ENCODE peak calls at places on chromosomes 13 and 19, in nine cellular contexts. M is activated T-helper 1 cell treated with anti-CD3 and anti-CD28 coated beads, Interleukin-2, amount 50 U/mL, for 16 hours; Z is NCI-H1417; H is posterior cingulate gyrus; U is stimulated activated CD4-positive, alpha-beta T cell treated with anti-CD3 and anti-CD28 coated beads, Interleukin-2, amount 100 ng/mL, for 48 hours; N is epithelial cell of esophagus; K is NCI-H1105; B is mesothelial cell of epicardium; J is activated CD4-positive, CD25-positive, alpha-beta regulatory T cell treated with anti-CD3 and anti-CD28 coated beads, Interleukin-2, amount 50 U/mL, for 16 hours. L is an unnamed sample.
A peak's percentile ranks its signal among the peaks of the same experiment; 100 is the strongest.

GRCh38 chr13:85108356-85108755 is 690.9 kb downstream of the SLITRK6 start:
- DNase-seq in N (peak; percentile 94), J (no peak), M (no peak), Z (peak; percentile 8), H (peak; percentile 26), B (no peak), U (no peak), K (peak; percentile 46), L (no peak)

GRCh38 chr13:71524245-71525002 is 342.6 kb downstream of the DACH1 start:
- DNase-seq in M (no peak), B (no peak), N (no peak), K (peak; percentile 44), U (no peak), H (no peak), J (no peak), Z (peak; percentile 57), L (no peak)

GRCh38 chr13:98338312-98338711 is 161.2 kb upstream of the RNF113B start:
- DNase-seq in M (no peak), Z (no peak), U (no peak), J (no peak), N (peak; percentile 87), B (no peak), H (no peak), K (no peak), L (no peak)

GRCh38 chr13:24115671-24116070 is 44.8 kb upstream of the SPATA13 start:
- DNase-seq in K (no peak), M (no peak), U (no peak), Z (no peak), J (no peak), H (no peak), N (no peak), B (no peak), L (no peak)

GRCh38 chr13:48656621-48657020 is 2.9 kb downstream of the CYSLTR2 start:
- DNase-seq in Z (no peak), H (no peak), U (no peak), M (no peak), B (no peak), N (no peak), K (no peak), J (no peak), L (peak; percentile 22)

GRCh38 chr19:45235485-45235884 is 9.7 kb downstream of the EXOC3L2 start:
- DNase-seq in U (no peak), Z (no peak), H (no peak), J (no peak), K (no peak), B (no peak), N (no peak), M (no peak), L (no peak)

GRCh38 chr19:29712744-29713516 is 2.1 kb downstream of the C19orf12 start:
- DNase-seq in B (no peak), K (no peak), J (no peak), Z (no peak), M (no peak), H (peak; percentile 54), U (no peak), N (no peak), L (no peak)

GRCh38 chr19:55431183-55431582 is 11.9 kb downstream of the SHISA7 start:
- DNase-seq in B (no peak), J (no peak), U (no peak), N (no peak), M (no peak), Z (no peak), H (no peak), K (no peak), L (no peak)

GRCh38 chr13:65594255-65594654 is 1635.9 kb downstream of the PCDH9 start:
- DNase-seq in B (no peak), U (no peak), M (no peak), N (no peak), H (no peak), J (no peak), K (no peak), Z (no peak), L (no peak)

GRCh38 chr19:1675633-1676350 is 23.4 kb upstream of the TCF3 start:
- DNase-seq in U (no peak), M (no peak), N (no peak), Z (no peak), K (no peak), B (no peak), H (no peak), J (no peak), L (no peak)

GRCh38 chr13:31267126-31267784 is 67.5 kb downstream of the B3GLCT start:
- DNase-seq in Z (no peak), J (no peak), U (no peak), H (no peak), N (peak; percentile 79), M (no peak), B (no peak), K (no peak), L (no peak)